ENCODE peak calls at places on chromosomes 2 and 18, in eight cellular contexts. R is naive thymus-derived CD4-positive, alpha-beta T cell; U is effector memory CD4-positive, alpha-beta T cell; Y is heart right ventricle; V is right cardiac atrium; E is thoracic aorta; B is CD8-positive, alpha-beta memory T cell; I is small intestine. M is an unnamed sample. For H3K4me1, the result is how much of the 10 kb centered on the place peaks cover.

GRCh38 chr2:12090590-12090989 is 344.2 kb downstream of the LPIN1 start:
- DNase-seq in R (no peak), U (no peak), B (no peak), E (no peak), V (no peak), Y (no peak), I (no peak), M (no peak)

GRCh38 chr18:35519148-35519899 is 21.6 kb upstream of the INO80C start:
- DNase-seq in U (no peak), B (no peak), I (no peak), Y (no peak), R (no peak), E (no peak), V (no peak), M (no peak)

GRCh38 chr2:72109291-72109690 is 38.4 kb downstream of the CYP26B1 start:
- DNase-seq in V (no peak), R (no peak), Y (no peak), U (no peak), I (no peak), B (no peak), E (no peak), M (no peak)

GRCh38 chr18:80246656-80247402 is 485 bp downstream of the PARD6G start:
- DNase-seq in Y (no peak), R (no peak), U (no peak), V (peak), B (no peak), I (peak), E (no peak), M (no peak)

GRCh38 chr18:67302043-67302442 is 214.5 kb downstream of the DSEL start:
- DNase-seq in E (no peak), I (no peak), U (no peak), V (no peak), R (no peak), Y (no peak), B (no peak), M (no peak)

GRCh38 chr2:231707625-231708049 is 688 bp upstream of the PTMA start:
- DNase-seq in Y (peak), I (no peak), U (peak), E (no peak), R (no peak), B (peak), V (no peak), M (no peak)

GRCh38 chr18:53153281-53153680 is 813.3 kb downstream of the DCC start:
- DNase-seq in Y (no peak), B (no peak), E (no peak), R (no peak), U (no peak), V (no peak), I (no peak), M (no peak)

GRCh38 chr2:53512071-53512841 is 255.3 kb upstream of the CHAC2 start:
- DNase-seq in R (no peak), Y (no peak), B (no peak), I (no peak), U (no peak), V (no peak), E (no peak), M (no peak)

GRCh38 chr2:168566974-168567650 is 111.0 kb downstream of the CERS6 start:
- DNase-seq in E (no peak), I (no peak), Y (no peak), U (no peak), V (no peak), B (no peak), R (no peak), M (no peak)

GRCh38 chr18:49815927-49816326 is 2.6 kb upstream of the ACAA2 start:
- DNase-seq in B (no peak), V (no peak), E (no peak), U (no peak), I (no peak), R (no peak), Y (no peak), M (no peak)

GRCh38 chr2:144137269-144137668 is 382.6 kb downstream of the ZEB2 start:
- DNase-seq in E (no peak), V (no peak), B (no peak), U (no peak), Y (no peak), R (no peak), I (no peak), M (no peak)

GRCh38 chr18:79947881-79948610 is 3.4 kb downstream of the SLC66A2 start:
- DNase-seq in V (no peak), R (no peak), U (no peak), B (no peak), Y (no peak), I (peak), E (no peak), M (no peak)

GRCh38 chr2:178993788-178994187 is 56.1 kb downstream of the CCDC141 start:
- DNase-seq in V (no peak), B (no peak), E (no peak), U (no peak), I (no peak), Y (no peak), R (no peak), M (no peak)

GRCh38 chr2:14942991-14943390 is 310.5 kb downstream of the LRATD1 start:
- DNase-seq in E (no peak), V (no peak), B (no peak), Y (no peak), U (no peak), R (no peak), I (no peak), M (no peak)

GRCh38 chr2:171882095-171882769 is 11.8 kb downstream of the SLC25A12 start:
- DNase-seq in V (no peak), E (no peak), U (no peak), Y (no peak), B (no peak), R (no peak), I (no peak), M (no peak)

GRCh38 chr2:241134711-241135110 is 14.6 kb downstream of the PASK start:
- DNase-seq in U (no peak), V (peak), I (no peak), R (no peak), E (no peak), B (no peak), Y (no peak), M (no peak)

GRCh38 chr2:127231130-127231865 is 11.2 kb upstream of the CYP27C1 start:
- DNase-seq in E (no peak), I (no peak), B (no peak), Y (no peak), R (no peak), V (no peak), U (no peak), M (no peak)

GRCh38 chr2:31191931-31192330 is 25.4 kb downstream of the CAPN14 start:
- DNase-seq in E (no peak), I (no peak), U (no peak), V (no peak), R (no peak), Y (no peak), B (no peak), M (no peak)

GRCh38 chr2:27833931-27834330 is 56.3 kb downstream of the RBKS start:
- DNase-seq in Y (no peak), R (no peak), B (no peak), U (no peak), V (no peak), E (no peak), I (no peak), M (no peak)

GRCh38 chr2:167537743-167538142 is 649.5 kb downstream of the XIRP2 start:
- DNase-seq in R (no peak), E (no peak), U (no peak), B (no peak), Y (no peak), V (no peak), I (no peak), M (no peak)

GRCh38 chr2:26363323-26363722 is 16.7 kb upstream of the ADGRF3 start:
- DNase-seq in V (no peak), Y (no peak), B (no peak), R (no peak), I (peak), U (no peak), E (no peak), M (no peak)

GRCh38 chr2:70336552-70336951 is 34.7 kb upstream of the FAM136A start:
- DNase-seq in R (no peak), Y (no peak), B (no peak), V (no peak), E (no peak), I (no peak), U (no peak), M (no peak)

GRCh38 chr2:47058061-47058931 is 96.8 kb downstream of the STPG4 start:
- DNase-seq in U (no peak), I (no peak), Y (no peak), B (no peak), R (no peak), V (peak), E (no peak), M (peak)

GRCh38 chr18:76922107-76922506 is 99.8 kb downstream of the ZNF236 start:
- DNase-seq in Y (peak), U (peak), I (peak), E (no peak), R (no peak), V (peak), B (no peak), M (peak)

GRCh38 chr2:178477443-178478099 is 829 bp downstream of the FKBP7 start:
- DNase-seq in B (no peak), Y (no peak), V (no peak), E (no peak), R (no peak), I (no peak), U (no peak), M (no peak)

GRCh38 chr2:227871375-227871788 is at the start of gene DAW1:
- DNase-seq in R (peak), I (peak), U (peak), V (peak), Y (peak), E (no peak), B (peak), M (no peak)

GRCh38 chr2:119431976-119432881 is 575 bp downstream of the TMEM37 start:
- DNase-seq in B (no peak), U (no peak), I (peak), Y (no peak), V (peak), R (no peak), E (no peak), M (no peak)

GRCh38 chr18:37124511-37124910 is 295.6 kb downstream of the KIAA1328 start:
- DNase-seq in V (no peak), R (no peak), B (no peak), U (no peak), I (no peak), E (no peak), Y (no peak), M (no peak)

GRCh38 chr18:40407913-40408312 is 1547.1 kb upstream of the PIK3C3 start:
- DNase-seq in E (no peak), U (no peak), V (no peak), R (no peak), I (no peak), B (no peak), Y (no peak), M (no peak)

GRCh38 chr2:96687711-96688640 is 45.4 kb downstream of the FER1L5 start:
- DNase-seq in I (no peak), B (no peak), V (no peak), E (no peak), Y (no peak), R (no peak), U (no peak), M (no peak)

GRCh38 chr2:74206180-74206688 is 7.8 kb downstream of the MTHFD2 start:
- DNase-seq in E (no peak), U (no peak), I (peak), R (no peak), B (no peak), V (no peak), Y (no peak), M (no peak)

GRCh38 chr2:74201596-74201995 is 3.2 kb downstream of the MTHFD2 start:
- DNase-seq in E (no peak), V (no peak), R (no peak), Y (peak), B (no peak), I (no peak), U (no peak), M (peak)

GRCh38 chr2:74205113-74205512 is 6.7 kb downstream of the MTHFD2 start:
- DNase-seq in R (no peak), B (no peak), V (no peak), Y (no peak), E (no peak), U (no peak), I (peak), M (no peak)

GRCh38 chr2:74205586-74205985 is 7.2 kb downstream of the MTHFD2 start:
- DNase-seq in E (no peak), V (no peak), U (no peak), I (peak), B (no peak), R (no peak), Y (no peak), M (no peak)

DNA sequence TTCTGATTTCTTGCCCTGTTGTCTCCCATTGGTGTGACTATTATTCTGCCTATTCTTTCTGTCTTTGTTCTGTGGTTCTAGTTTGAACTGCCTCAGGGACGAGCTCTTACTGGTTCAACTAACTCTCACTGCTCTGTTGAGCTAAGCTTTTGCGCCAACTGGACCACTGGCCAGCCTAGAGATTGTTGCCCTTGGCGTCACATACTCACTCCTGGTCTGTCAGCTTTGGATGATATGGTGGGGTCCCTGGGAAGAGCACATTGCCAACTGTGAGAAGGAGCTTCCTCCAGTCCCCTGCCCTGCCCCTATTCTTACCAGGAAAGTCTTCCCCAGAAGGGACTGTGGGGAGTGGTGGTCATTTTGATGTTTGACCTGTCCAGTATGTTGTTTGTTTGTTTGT is 6.0 kb downstream of the MTHFD2 start:
- DNase-seq in U (no peak), I (no peak), V (no peak), Y (no peak), E (no peak), B (no peak), R (no peak), M (no peak)
- H3K4me1 ChIP-seq in U (under half), I (under half), V (under half), Y (under half), E (half or more), B (under half), R (under half), M (under half)

GRCh38 chr2:83081835-83082522 is 1377.1 kb downstream of the SUCLG1 start:
- DNase-seq in U (no peak), V (no peak), R (no peak), I (peak), B (no peak), E (no peak), Y (peak), M (no peak)
- H3K27ac ChIP-seq in U (no peak), V (peak), R (no peak), I (no peak), B (no peak), E (no peak), Y (peak), M (no peak)

DNA sequence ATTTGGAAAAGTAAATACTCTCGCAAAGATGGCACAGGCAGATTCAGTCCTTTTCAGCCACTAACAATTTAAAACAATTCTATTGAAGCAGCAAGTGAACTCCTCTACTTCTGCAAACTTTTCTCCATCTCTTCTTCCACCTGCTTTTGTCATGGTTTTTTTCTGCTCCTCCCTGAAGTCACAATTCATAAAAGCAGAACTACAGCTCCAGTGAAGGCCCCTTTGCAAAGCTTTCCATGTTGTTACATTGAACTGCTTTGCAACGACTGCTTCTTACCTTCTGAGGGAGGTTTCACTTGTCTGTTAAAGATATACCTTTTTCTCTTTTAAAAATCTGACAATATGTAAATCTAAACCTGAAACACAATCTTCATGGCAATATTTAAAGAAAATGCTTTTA is 3.7 kb upstream of the SERTAD2 start:
- DNase-seq in V (no peak), E (no peak), R (no peak), U (no peak), B (no peak), Y (no peak), I (no peak), M (no peak)
- H3K4me1 ChIP-seq in V (under half), E (under half), R (under half), U (under half), B (under half), Y (under half), I (under half), M (under half)

GRCh38 chr2:148939271-148939670 is 64.2 kb downstream of the KIF5C start:
- DNase-seq in E (no peak), V (no peak), Y (no peak), U (no peak), B (no peak), R (no peak), I (no peak), M (no peak)
- H3K27ac ChIP-seq in E (no peak), V (no peak), Y (no peak), U (no peak), B (no peak), R (no peak), I (no peak), M (no peak)

DNA sequence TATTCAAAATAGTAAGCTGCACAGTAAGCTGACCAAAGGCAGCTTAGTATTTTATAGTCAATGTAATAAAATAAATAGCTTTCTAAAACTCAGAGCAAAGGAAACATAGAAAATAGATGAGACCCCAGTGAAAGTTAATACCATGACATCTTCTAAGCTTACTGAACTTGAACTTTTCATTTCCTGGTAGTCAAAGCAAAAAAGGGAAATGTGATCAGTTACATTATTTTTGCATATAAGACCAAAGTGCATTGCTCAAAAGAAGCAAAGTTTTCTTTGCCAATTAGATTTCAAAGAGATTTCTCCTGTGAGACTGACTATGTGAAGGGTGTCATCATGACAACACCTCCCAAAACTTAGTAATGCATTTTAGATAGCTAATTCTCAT is 70.2 kb downstream of the MYO1B start:
- DNase-seq in I (no peak), Y (no peak), B (no peak), U (no peak), V (no peak), E (no peak), R (no peak), M (no peak)
- H3K4me1 ChIP-seq in I (under half), Y (under half), B (under half), U (under half), V (under half), E (under half), R (under half), M (under half)